ENCODE peak calls at places on chromosomes 12 and 14, in four cellular contexts. One of them, this sample, is unnamed.

GRCh38 chr12:54560374-54560858 is 11.0 kb downstream of the PDE1B start:
- DNase-seq in GM12878: peak
- DNase-seq in HepG2: no peak
- DNase-seq in WTC11: peak
- DNase-seq in this sample: peak

GRCh38 chr14:96104469-96105057 is 65.4 kb downstream of the C14orf132 start:
- DNase-seq in GM12878: no peak
- DNase-seq in HepG2: peak
- DNase-seq in WTC11: no peak
- DNase-seq in this sample: no peak

GRCh38 chr12:58884916-58885315 is 35.4 kb downstream of the LRIG3 start:
- DNase-seq in WTC11: no peak
- DNase-seq in HepG2: no peak
- DNase-seq in GM12878: no peak
- DNase-seq in this sample: no peak

GRCh38 chr12:106030210-106031175 is 108.3 kb downstream of the NUAK1 start:
- DNase-seq in WTC11: no peak
- DNase-seq in GM12878: no peak
- DNase-seq in HepG2: no peak
- DNase-seq in this sample: no peak

GRCh38 chr12:81835783-81836182 is 76.6 kb upstream of the PPFIA2 start:
- DNase-seq in GM12878: no peak
- DNase-seq in WTC11: no peak
- DNase-seq in HepG2: no peak
- DNase-seq in this sample: no peak

GRCh38 chr12:93572712-93573551 is 457 bp downstream of the SOCS2 start:
- DNase-seq in GM12878: no peak
- DNase-seq in WTC11: peak
- DNase-seq in HepG2: no peak
- DNase-seq in this sample: peak

GRCh38 chr12:56803750-56804149 is 40.6 kb downstream of the HSD17B6 start:
- DNase-seq in WTC11: no peak
- DNase-seq in GM12878: no peak
- DNase-seq in HepG2: no peak
- DNase-seq in this sample: no peak

GRCh38 chr12:56255671-56256070 is 2.5 kb downstream of the ANKRD52 start:
- DNase-seq in HepG2: no peak
- DNase-seq in GM12878: no peak
- DNase-seq in WTC11: no peak
- DNase-seq in this sample: no peak

GRCh38 chr14:102930138-102930752 is 7.8 kb downstream of the AMN start:
- DNase-seq in GM12878: no peak
- DNase-seq in HepG2: no peak
- DNase-seq in WTC11: peak
- DNase-seq in this sample: no peak

GRCh38 chr14:96586056-96586455 is 83.9 kb downstream of the PAPOLA start:
- DNase-seq in WTC11: no peak
- DNase-seq in HepG2: no peak
- DNase-seq in GM12878: no peak
- DNase-seq in this sample: no peak

GRCh38 chr12:109053382-109054123 is 1.2 kb downstream of the USP30 start:
- DNase-seq in HepG2: peak
- DNase-seq in WTC11: no peak
- DNase-seq in GM12878: peak
- DNase-seq in this sample: peak

GRCh38 chr12:57419495-57419894 is 11.3 kb downstream of the R3HDM2 start:
- DNase-seq in HepG2: no peak
- DNase-seq in GM12878: no peak
- DNase-seq in WTC11: no peak
- DNase-seq in this sample: no peak

GRCh38 chr14:50560929-50561280 is 960 bp downstream of the ATL1 start:
- DNase-seq in WTC11: peak
- DNase-seq in HepG2: no peak
- DNase-seq in GM12878: no peak
- DNase-seq in this sample: peak

GRCh38 chr12:94812345-94812744 is 162.0 kb upstream of the TMCC3 start:
- DNase-seq in GM12878: peak
- DNase-seq in WTC11: no peak
- DNase-seq in HepG2: no peak
- DNase-seq in this sample: no peak

GRCh38 chr12:125549836-125550235 is 484.6 kb downstream of the AACS start:
- DNase-seq in HepG2: no peak
- DNase-seq in GM12878: no peak
- DNase-seq in WTC11: peak
- DNase-seq in this sample: peak

GRCh38 chr12:65209655-65210043 is 40.3 kb downstream of the LEMD3 start:
- DNase-seq in WTC11: no peak
- DNase-seq in HepG2: no peak
- DNase-seq in GM12878: no peak
- DNase-seq in this sample: peak

GRCh38 chr12:4809013-4809448 is 88.8 kb downstream of the GALNT8 start:
- DNase-seq in HepG2: no peak
- DNase-seq in GM12878: no peak
- DNase-seq in WTC11: peak
- DNase-seq in this sample: no peak
- TF ChIP-seq CBFB in HepG2: no peak
- TF ChIP-seq CBFB in GM12878: no peak
- TF ChIP-seq CBFB in WTC11: no peak
- TF ChIP-seq CBFB in this sample: no peak

GRCh38 chr12:6950944-6951540 is at the start of gene PTPN6:
- DNase-seq in HepG2: no peak
- DNase-seq in WTC11: no peak
- DNase-seq in GM12878: no peak
- DNase-seq in this sample: no peak
- TF ChIP-seq CBFB in HepG2: no peak
- TF ChIP-seq CBFB in WTC11: no peak
- TF ChIP-seq CBFB in GM12878: no peak
- TF ChIP-seq CBFB in this sample: no peak

DNA sequence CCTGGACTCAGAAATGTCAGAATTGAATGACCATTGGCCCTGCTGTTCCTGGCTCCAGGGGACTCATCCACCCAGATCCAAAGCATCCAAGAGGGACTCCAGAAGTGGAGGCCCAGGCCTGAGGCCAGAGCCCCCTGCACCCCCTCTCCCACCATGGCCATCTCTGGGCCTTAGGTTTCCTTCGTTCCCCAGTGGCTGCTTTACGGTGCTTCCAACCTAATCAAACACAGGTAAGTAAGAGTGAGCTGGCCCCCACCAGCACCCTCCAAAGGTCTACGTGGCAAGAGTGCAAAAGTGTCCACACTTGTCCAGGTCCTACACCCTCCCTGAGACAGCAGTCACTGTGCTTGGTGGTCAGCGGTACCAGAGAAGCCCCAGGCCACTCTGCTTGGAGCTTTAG is 139.0 kb downstream of the DPF3 start:
- DNase-seq in HepG2: no peak
- DNase-seq in WTC11: no peak
- DNase-seq in GM12878: no peak
- DNase-seq in this sample: no peak
- TF ChIP-seq CBFB in HepG2: no peak
- TF ChIP-seq CBFB in WTC11: no peak
- TF ChIP-seq CBFB in GM12878: no peak
- TF ChIP-seq CBFB in this sample: no peak

GRCh38 chr14:90760055-90760444 is 56.2 kb downstream of the TTC7B start:
- DNase-seq in HepG2: no peak
- DNase-seq in GM12878: no peak
- DNase-seq in WTC11: no peak
- DNase-seq in this sample: no peak
- TF ChIP-seq CBFB in HepG2: no peak
- TF ChIP-seq CBFB in GM12878: no peak
- TF ChIP-seq CBFB in WTC11: no peak
- TF ChIP-seq CBFB in this sample: no peak

DNA sequence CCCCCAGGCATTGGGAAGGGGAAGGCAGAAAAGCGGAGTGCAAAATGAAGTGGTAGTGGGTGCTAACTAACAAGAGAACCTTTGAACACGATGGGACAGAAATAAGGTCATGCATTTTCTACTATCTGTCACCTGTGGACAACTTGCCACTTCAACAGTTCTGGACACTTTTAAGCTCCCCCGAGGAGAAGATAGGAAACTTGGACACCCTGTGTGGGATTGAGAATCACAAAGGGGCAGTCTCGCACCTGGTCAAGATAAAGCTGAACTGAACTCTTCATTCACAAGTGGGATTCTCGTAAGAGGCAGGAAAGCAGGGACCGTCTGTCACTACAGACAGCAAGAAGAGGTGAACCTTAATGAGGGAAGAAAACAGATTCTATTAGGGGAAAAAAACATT is 51.6 kb downstream of the EIF2S3B start:
- DNase-seq in HepG2: no peak
- DNase-seq in WTC11: no peak
- DNase-seq in GM12878: no peak
- DNase-seq in this sample: no peak
- TF ChIP-seq CBFB in HepG2: no peak
- TF ChIP-seq CBFB in WTC11: no peak
- TF ChIP-seq CBFB in GM12878: no peak
- TF ChIP-seq CBFB in this sample: no peak

DNA sequence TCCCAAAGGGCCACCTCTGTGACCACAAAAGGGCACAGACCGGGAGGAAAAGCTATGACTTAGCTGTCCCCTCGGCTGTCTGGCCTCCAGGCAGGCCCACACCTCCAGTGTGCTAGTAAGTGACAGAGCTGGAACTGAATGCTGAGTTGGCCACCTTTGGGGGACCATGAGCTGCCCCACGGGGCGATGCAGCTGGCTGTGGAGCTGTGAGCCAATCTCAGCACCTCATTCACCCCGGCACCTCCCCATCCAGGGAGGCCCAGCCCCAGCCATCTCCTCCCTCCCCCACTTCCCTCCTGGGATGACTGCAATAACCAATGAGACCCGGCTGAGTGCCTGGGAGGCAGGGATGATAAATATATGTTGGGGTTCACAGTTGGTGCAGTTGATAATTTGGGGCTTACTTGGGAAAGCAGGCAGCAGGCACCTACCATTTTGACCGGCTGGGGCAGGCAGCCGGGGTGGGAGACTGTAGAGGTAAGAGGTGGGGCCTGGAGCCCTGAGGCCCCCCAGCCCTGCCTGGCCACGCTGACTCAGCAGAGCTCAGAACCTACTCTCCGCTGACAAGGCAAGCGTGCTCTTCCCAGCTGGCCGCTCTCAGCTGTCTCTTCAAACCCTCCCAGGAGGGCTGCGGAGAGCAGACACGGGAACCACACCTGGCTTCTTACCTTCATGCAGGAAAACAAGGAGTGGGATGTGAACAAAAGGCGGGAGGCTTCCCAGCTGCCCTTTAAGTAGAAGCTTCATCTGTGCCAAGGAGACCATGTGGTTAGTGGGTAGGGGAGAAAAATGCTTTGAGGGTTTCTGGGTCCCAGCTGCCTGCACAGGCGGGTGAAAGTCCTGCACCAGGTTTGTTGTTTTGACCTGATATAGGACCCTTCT is 12.4 kb upstream of the TESC start:
- DNase-seq in HepG2: no peak
- DNase-seq in GM12878: no peak
- DNase-seq in WTC11: peak
- DNase-seq in this sample: peak
- TF ChIP-seq CBFB in HepG2: no peak
- TF ChIP-seq CBFB in GM12878: no peak
- TF ChIP-seq CBFB in WTC11: no peak
- TF ChIP-seq CBFB in this sample: no peak

GRCh38 chr12:111442301-111443045 is 36.8 kb downstream of the SH2B3 start:
- DNase-seq in WTC11: peak
- DNase-seq in GM12878: no peak
- DNase-seq in HepG2: no peak
- DNase-seq in this sample: no peak

GRCh38 chr12:111443086-111443485 is 37.4 kb downstream of the SH2B3 start:
- DNase-seq in GM12878: no peak
- DNase-seq in WTC11: no peak
- DNase-seq in HepG2: no peak
- DNase-seq in this sample: no peak

GRCh38 chr12:111444314-111444705 is 38.6 kb downstream of the SH2B3 start:
- DNase-seq in GM12878: peak
- DNase-seq in HepG2: no peak
- DNase-seq in WTC11: no peak
- DNase-seq in this sample: no peak

GRCh38 chr12:111444706-111445310 is 39.1 kb downstream of the SH2B3 start:
- DNase-seq in HepG2: no peak
- DNase-seq in WTC11: no peak
- DNase-seq in GM12878: peak
- DNase-seq in this sample: no peak

DNA sequence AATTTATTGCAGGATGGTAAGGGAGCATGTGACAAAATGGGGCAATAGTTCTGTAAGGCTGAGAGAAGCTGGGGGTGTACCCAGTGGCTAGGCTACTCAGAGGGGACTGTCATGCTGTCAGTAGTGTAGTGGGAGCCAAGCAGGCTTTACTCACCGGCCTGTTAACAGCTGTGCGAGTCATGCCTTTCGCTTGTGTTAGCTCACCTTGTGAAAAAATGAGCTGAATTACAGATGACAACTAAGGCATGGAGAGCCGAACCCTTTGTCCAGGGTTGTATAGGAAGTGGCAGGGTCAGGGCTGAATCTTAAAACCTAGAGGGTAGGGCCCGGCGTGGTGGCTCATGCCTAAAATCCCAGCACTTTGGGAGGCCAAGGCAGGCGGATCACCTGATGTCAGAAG is 37.9 kb downstream of the SH2B3 start:
- DNase-seq in HepG2: no peak
- DNase-seq in WTC11: no peak
- DNase-seq in GM12878: no peak
- DNase-seq in this sample: no peak
- TF ChIP-seq CBFB in HepG2: no peak
- TF ChIP-seq CBFB in WTC11: no peak
- TF ChIP-seq CBFB in GM12878: no peak
- TF ChIP-seq CBFB in this sample: no peak

DNA sequence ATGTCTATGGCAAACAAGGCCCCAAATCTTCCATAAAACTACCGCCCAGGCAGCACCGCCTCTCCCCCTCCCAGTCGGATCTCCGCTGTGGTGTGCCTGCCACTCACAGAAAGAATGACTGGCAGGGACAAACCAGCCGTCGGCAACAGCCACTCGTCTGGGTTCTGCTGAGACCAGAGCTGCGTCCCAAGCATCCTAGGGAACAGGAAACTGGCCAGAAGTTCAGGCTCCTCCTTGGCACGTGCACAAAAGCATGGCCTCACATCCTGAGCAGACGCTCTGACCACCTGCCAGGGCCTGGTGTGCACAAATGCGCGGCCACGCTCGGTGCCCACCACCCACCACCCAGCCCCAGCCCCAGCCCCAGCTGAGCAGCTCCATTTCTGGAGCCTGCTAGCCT is 214.8 kb downstream of the DPF3 start:
- DNase-seq in HepG2: no peak
- DNase-seq in GM12878: no peak
- DNase-seq in WTC11: no peak
- DNase-seq in this sample: no peak
- TF ChIP-seq CBFB in HepG2: no peak
- TF ChIP-seq CBFB in GM12878: no peak
- TF ChIP-seq CBFB in WTC11: no peak
- TF ChIP-seq CBFB in this sample: no peak

This sample was measured in K562.